ENCODE peak calls at places on chromosome 20, in eight cellular contexts. A is cardiac muscle cell, S is foreskin keratinocyte, Y is BE2C, E is foreskin fibroblast, F is fibroblast of lung, B is omental fat pad, P is tibial nerve. H is an unnamed sample.

GRCh38 chr20:709421-709820 is 33.8 kb upstream of the SCRT2 start:
- DNase-seq in F (no peak), S (no peak), P (no peak), Y (peak; percentile 48), B (no peak), A (peak; percentile 8), E (peak; percentile 6), H (no peak)

GRCh38 chr20:41035207-41035606 is 6.6 kb downstream of the TOP1 start:
- DNase-seq in S (no peak), A (no peak), F (no peak), Y (no peak), B (no peak), P (no peak), E (no peak), H (no peak)

GRCh38 chr20:25364180-25364788 is 26.4 kb downstream of the ABHD12 start:
- DNase-seq in B (no peak), A (peak; percentile 43), E (peak; percentile 15), Y (no peak), S (no peak), F (peak; percentile 73), P (no peak), H (no peak)

GRCh38 chr20:46311039-46311650 is 2.8 kb upstream of the CDH22 start:
- DNase-seq in E (peak; percentile 13), A (peak; percentile 8), B (no peak), Y (no peak), S (peak; percentile 61), P (no peak), F (no peak), H (no peak)

GRCh38 chr20:31972481-31973386 is 4.8 kb downstream of the XKR7 start:
- DNase-seq in S (no peak), E (no peak), Y (no peak), A (no peak), P (no peak), B (no peak), F (no peak), H (no peak)

GRCh38 chr20:57428611-57429496 is 37.7 kb downstream of the RBM38 start:
- DNase-seq in F (no peak), Y (no peak), E (no peak), S (no peak), P (no peak), A (no peak), B (no peak), H (no peak)

GRCh38 chr20:41462372-41463161 is 95.9 kb upstream of the EMILIN3 start:
- DNase-seq in Y (no peak), E (no peak), A (no peak), S (no peak), B (no peak), F (no peak), P (no peak), H (no peak)

GRCh38 chr20:15802020-15802419 is 771.2 kb downstream of the KIF16B start:
- DNase-seq in A (no peak), F (no peak), P (no peak), B (no peak), Y (no peak), S (no peak), E (no peak), H (no peak)

GRCh38 chr20:11905460-11906150 is 12.1 kb upstream of the BTBD3 start:
- DNase-seq in S (no peak), B (no peak), A (no peak), P (no peak), Y (no peak), F (no peak), E (no peak), H (no peak)

GRCh38 chr20:50251992-50252491 is 61.4 kb downstream of the CEBPB start:
- DNase-seq in P (no peak), E (peak; percentile 41), Y (no peak), B (no peak), F (peak; percentile 74), A (no peak), S (peak; percentile 53), H (no peak)

GRCh38 chr20:42594659-42595058 is 595.0 kb downstream of the PTPRT start:
- DNase-seq in S (no peak), P (no peak), B (no peak), F (no peak), A (no peak), E (no peak), Y (no peak), H (no peak)
- TF ChIP-seq CTCF in S (no peak), P (no peak), B (no peak), F (no peak), A (no peak), E (no peak), Y (no peak), H (no peak)

DNA sequence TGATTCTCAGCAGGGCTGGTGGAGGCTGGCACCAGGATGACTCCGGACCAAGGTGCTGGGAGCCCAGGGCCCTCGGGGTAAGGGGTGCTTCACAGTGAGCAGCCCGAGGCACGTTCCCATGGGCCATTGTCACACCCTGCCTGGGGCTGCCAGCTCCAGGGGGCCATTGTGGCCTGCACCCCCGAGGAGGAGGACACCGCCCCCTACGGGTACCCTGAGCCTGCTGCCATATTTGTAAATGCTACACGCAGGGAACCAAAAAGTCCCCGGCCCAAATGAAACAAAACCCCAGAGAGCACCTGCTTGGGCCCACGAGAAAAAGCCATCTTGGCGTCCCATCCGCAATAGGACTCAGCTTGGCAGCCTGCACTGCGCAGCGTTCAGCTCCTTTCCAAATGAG is 64.7 kb upstream of the GATA5 start:
- DNase-seq in B (no peak), S (no peak), A (no peak), Y (no peak), F (no peak), E (no peak), P (no peak), H (no peak)
- TF ChIP-seq CTCF in B (no peak), S (no peak), A (no peak), Y (no peak), F (no peak), E (no peak), P (no peak), H (peak; percentile 24)

GRCh38 chr20:52539891-52540290 is 348.3 kb upstream of the ZFP64 start:
- DNase-seq in P (no peak), E (no peak), F (no peak), B (no peak), S (no peak), Y (no peak), A (no peak), H (no peak)
- TF ChIP-seq CTCF in P (no peak), E (no peak), F (no peak), B (no peak), S (peak; percentile 6), Y (peak; percentile 42), A (no peak), H (no peak)

GRCh38 chr20:30912006-30912660 is 345.3 kb upstream of the DEFB115 start:
- DNase-seq in P (no peak), E (no peak), A (peak; percentile 6), S (no peak), B (no peak), F (no peak), Y (no peak), H (no peak)
- TF ChIP-seq CTCF in P (no peak), E (no peak), A (no peak), S (no peak), B (no peak), F (no peak), Y (no peak), H (no peak)

H was measured in type B pancreatic cell.